ENCODE peak calls at places on chromosomes 12 and 14, in eight cellular contexts. One of them, this sample, is unnamed.
A peak's percentile ranks its signal among the peaks of the same experiment; 100 is the strongest.

GRCh38 chr12:32390572-32391219 is 8.7 kb upstream of the FGD4 start:
- DNase-seq in stimulated activated CD8-positive, alpha-beta memory T cell treated with anti-CD3 and anti-CD28 coated beads, Interleukin-12 subunit alpha, Interleukin-12 subunit beta, amount 100 ng/mL, for 1 hour: no peak
- DNase-seq in COR-L47: no peak
- DNase-seq in lung: peak; percentile 62
- DNase-seq in substantia nigra: no peak
- DNase-seq in T-helper 2 cell: no peak
- DNase-seq in CD8-positive, alpha-beta T cell: no peak
- DNase-seq in fibroblast of the aortic adventitia: peak; percentile 14
- DNase-seq in this sample: peak; percentile 43

GRCh38 chr12:98352835-98353234 is 162.6 kb upstream of the TMPO start:
- DNase-seq in T-helper 2 cell: no peak
- DNase-seq in fibroblast of the aortic adventitia: peak; percentile 18
- DNase-seq in stimulated activated CD8-positive, alpha-beta memory T cell treated with anti-CD3 and anti-CD28 coated beads, Interleukin-12 subunit alpha, Interleukin-12 subunit beta, amount 100 ng/mL, for 1 hour: no peak
- DNase-seq in CD8-positive, alpha-beta T cell: no peak
- DNase-seq in lung: no peak
- DNase-seq in COR-L47: no peak
- DNase-seq in substantia nigra: no peak
- DNase-seq in this sample: no peak

GRCh38 chr14:69666698-69667211 is 55.4 kb downstream of the SUSD6 start:
- DNase-seq in substantia nigra: no peak
- DNase-seq in T-helper 2 cell: no peak
- DNase-seq in stimulated activated CD8-positive, alpha-beta memory T cell treated with anti-CD3 and anti-CD28 coated beads, Interleukin-12 subunit alpha, Interleukin-12 subunit beta, amount 100 ng/mL, for 1 hour: no peak
- DNase-seq in COR-L47: no peak
- DNase-seq in CD8-positive, alpha-beta T cell: no peak
- DNase-seq in lung: no peak
- DNase-seq in fibroblast of the aortic adventitia: peak; percentile 83
- DNase-seq in this sample: no peak

GRCh38 chr12:4450551-4451112 is 5.0 kb upstream of the FGF6 start:
- DNase-seq in stimulated activated CD8-positive, alpha-beta memory T cell treated with anti-CD3 and anti-CD28 coated beads, Interleukin-12 subunit alpha, Interleukin-12 subunit beta, amount 100 ng/mL, for 1 hour: no peak
- DNase-seq in T-helper 2 cell: no peak
- DNase-seq in CD8-positive, alpha-beta T cell: no peak
- DNase-seq in substantia nigra: no peak
- DNase-seq in lung: no peak
- DNase-seq in COR-L47: no peak
- DNase-seq in fibroblast of the aortic adventitia: no peak
- DNase-seq in this sample: no peak

GRCh38 chr14:96421236-96421635 is 29.3 kb downstream of the AK7 start:
- DNase-seq in T-helper 2 cell: no peak
- DNase-seq in COR-L47: no peak
- DNase-seq in stimulated activated CD8-positive, alpha-beta memory T cell treated with anti-CD3 and anti-CD28 coated beads, Interleukin-12 subunit alpha, Interleukin-12 subunit beta, amount 100 ng/mL, for 1 hour: no peak
- DNase-seq in fibroblast of the aortic adventitia: no peak
- DNase-seq in CD8-positive, alpha-beta T cell: no peak
- DNase-seq in lung: no peak
- DNase-seq in substantia nigra: no peak
- DNase-seq in this sample: no peak

GRCh38 chr14:64556526-64556925 is 6.8 kb downstream of the PPP1R36 start:
- DNase-seq in lung: no peak
- DNase-seq in T-helper 2 cell: no peak
- DNase-seq in CD8-positive, alpha-beta T cell: no peak
- DNase-seq in stimulated activated CD8-positive, alpha-beta memory T cell treated with anti-CD3 and anti-CD28 coated beads, Interleukin-12 subunit alpha, Interleukin-12 subunit beta, amount 100 ng/mL, for 1 hour: no peak
- DNase-seq in substantia nigra: no peak
- DNase-seq in COR-L47: no peak
- DNase-seq in fibroblast of the aortic adventitia: peak; percentile 49
- DNase-seq in this sample: no peak

GRCh38 chr12:26271889-26272492 is 76.6 kb downstream of the SSPN start:
- DNase-seq in stimulated activated CD8-positive, alpha-beta memory T cell treated with anti-CD3 and anti-CD28 coated beads, Interleukin-12 subunit alpha, Interleukin-12 subunit beta, amount 100 ng/mL, for 1 hour: no peak
- DNase-seq in fibroblast of the aortic adventitia: peak; percentile 93
- DNase-seq in CD8-positive, alpha-beta T cell: no peak
- DNase-seq in substantia nigra: no peak
- DNase-seq in COR-L47: no peak
- DNase-seq in lung: peak; percentile 42
- DNase-seq in T-helper 2 cell: no peak
- DNase-seq in this sample: peak; percentile 81

GRCh38 chr12:39448038-39448437 is 5.1 kb upstream of the KIF21A start:
- DNase-seq in substantia nigra: no peak
- DNase-seq in lung: no peak
- DNase-seq in fibroblast of the aortic adventitia: no peak
- DNase-seq in CD8-positive, alpha-beta T cell: no peak
- DNase-seq in T-helper 2 cell: no peak
- DNase-seq in stimulated activated CD8-positive, alpha-beta memory T cell treated with anti-CD3 and anti-CD28 coated beads, Interleukin-12 subunit alpha, Interleukin-12 subunit beta, amount 100 ng/mL, for 1 hour: no peak
- DNase-seq in COR-L47: no peak
- DNase-seq in this sample: no peak

GRCh38 chr12:12560587-12561304 is 1.9 kb downstream of the DUSP16 start:
- DNase-seq in stimulated activated CD8-positive, alpha-beta memory T cell treated with anti-CD3 and anti-CD28 coated beads, Interleukin-12 subunit alpha, Interleukin-12 subunit beta, amount 100 ng/mL, for 1 hour: peak; percentile 33
- DNase-seq in COR-L47: no peak
- DNase-seq in fibroblast of the aortic adventitia: peak; percentile 65
- DNase-seq in CD8-positive, alpha-beta T cell: peak; percentile 70
- DNase-seq in T-helper 2 cell: peak; percentile 12
- DNase-seq in substantia nigra: peak; percentile 18
- DNase-seq in lung: peak; percentile 72
- DNase-seq in this sample: peak; percentile 65

GRCh38 chr12:50925342-50925651 is 27.0 kb upstream of the HIGD1C start:
- DNase-seq in lung: no peak
- DNase-seq in fibroblast of the aortic adventitia: peak; percentile 5
- DNase-seq in stimulated activated CD8-positive, alpha-beta memory T cell treated with anti-CD3 and anti-CD28 coated beads, Interleukin-12 subunit alpha, Interleukin-12 subunit beta, amount 100 ng/mL, for 1 hour: no peak
- DNase-seq in T-helper 2 cell: no peak
- DNase-seq in CD8-positive, alpha-beta T cell: no peak
- DNase-seq in substantia nigra: no peak
- DNase-seq in COR-L47: no peak
- DNase-seq in this sample: no peak

GRCh38 chr12:66776974-66777373 is 98.1 kb upstream of the GRIP1 start:
- DNase-seq in T-helper 2 cell: no peak
- DNase-seq in lung: no peak
- DNase-seq in CD8-positive, alpha-beta T cell: peak; percentile 72
- DNase-seq in fibroblast of the aortic adventitia: no peak
- DNase-seq in substantia nigra: no peak
- DNase-seq in stimulated activated CD8-positive, alpha-beta memory T cell treated with anti-CD3 and anti-CD28 coated beads, Interleukin-12 subunit alpha, Interleukin-12 subunit beta, amount 100 ng/mL, for 1 hour: peak; percentile 15
- DNase-seq in COR-L47: no peak
- DNase-seq in this sample: peak; percentile 52

GRCh38 chr12:116677202-116677651 is 60.6 kb downstream of the SPRING1 start:
- DNase-seq in lung: no peak
- DNase-seq in stimulated activated CD8-positive, alpha-beta memory T cell treated with anti-CD3 and anti-CD28 coated beads, Interleukin-12 subunit alpha, Interleukin-12 subunit beta, amount 100 ng/mL, for 1 hour: no peak
- DNase-seq in fibroblast of the aortic adventitia: no peak
- DNase-seq in T-helper 2 cell: no peak
- DNase-seq in substantia nigra: no peak
- DNase-seq in COR-L47: no peak
- DNase-seq in CD8-positive, alpha-beta T cell: no peak
- DNase-seq in this sample: peak; percentile 54

GRCh38 chr12:92593734-92594402 is 108.9 kb upstream of the PLEKHG7 start:
- DNase-seq in stimulated activated CD8-positive, alpha-beta memory T cell treated with anti-CD3 and anti-CD28 coated beads, Interleukin-12 subunit alpha, Interleukin-12 subunit beta, amount 100 ng/mL, for 1 hour: peak; percentile 68
- DNase-seq in substantia nigra: no peak
- DNase-seq in COR-L47: no peak
- DNase-seq in lung: no peak
- DNase-seq in CD8-positive, alpha-beta T cell: peak; percentile 77
- DNase-seq in fibroblast of the aortic adventitia: peak; percentile 60
- DNase-seq in T-helper 2 cell: peak; percentile 51
- DNase-seq in this sample: peak; percentile 61

GRCh38 chr14:71574976-71575375 is 357.3 kb upstream of the RGS6 start:
- DNase-seq in fibroblast of the aortic adventitia: peak; percentile 92
- DNase-seq in stimulated activated CD8-positive, alpha-beta memory T cell treated with anti-CD3 and anti-CD28 coated beads, Interleukin-12 subunit alpha, Interleukin-12 subunit beta, amount 100 ng/mL, for 1 hour: no peak
- DNase-seq in substantia nigra: no peak
- DNase-seq in CD8-positive, alpha-beta T cell: no peak
- DNase-seq in COR-L47: no peak
- DNase-seq in lung: no peak
- DNase-seq in T-helper 2 cell: no peak
- DNase-seq in this sample: no peak

GRCh38 chr12:51683763-51684357 is 92.8 kb downstream of the SCN8A start:
- DNase-seq in T-helper 2 cell: no peak
- DNase-seq in CD8-positive, alpha-beta T cell: no peak
- DNase-seq in stimulated activated CD8-positive, alpha-beta memory T cell treated with anti-CD3 and anti-CD28 coated beads, Interleukin-12 subunit alpha, Interleukin-12 subunit beta, amount 100 ng/mL, for 1 hour: no peak
- DNase-seq in COR-L47: no peak
- DNase-seq in fibroblast of the aortic adventitia: peak; percentile 86
- DNase-seq in substantia nigra: no peak
- DNase-seq in lung: no peak
- DNase-seq in this sample: no peak

GRCh38 chr12:104692335-104693218 is 235.8 kb downstream of the CHST11 start:
- DNase-seq in T-helper 2 cell: no peak
- DNase-seq in substantia nigra: no peak
- DNase-seq in stimulated activated CD8-positive, alpha-beta memory T cell treated with anti-CD3 and anti-CD28 coated beads, Interleukin-12 subunit alpha, Interleukin-12 subunit beta, amount 100 ng/mL, for 1 hour: no peak
- DNase-seq in CD8-positive, alpha-beta T cell: no peak
- DNase-seq in lung: no peak
- DNase-seq in fibroblast of the aortic adventitia: no peak
- DNase-seq in COR-L47: no peak
- DNase-seq in this sample: no peak

GRCh38 chr12:6399884-6400670 is 16.1 kb downstream of the LTBR start:
- DNase-seq in T-helper 2 cell: no peak
- DNase-seq in stimulated activated CD8-positive, alpha-beta memory T cell treated with anti-CD3 and anti-CD28 coated beads, Interleukin-12 subunit alpha, Interleukin-12 subunit beta, amount 100 ng/mL, for 1 hour: no peak
- DNase-seq in lung: no peak
- DNase-seq in fibroblast of the aortic adventitia: no peak
- DNase-seq in substantia nigra: no peak
- DNase-seq in COR-L47: no peak
- DNase-seq in CD8-positive, alpha-beta T cell: no peak
- DNase-seq in this sample: no peak

GRCh38 chr14:50943261-50943942 is 881 bp downstream of the PYGL start:
- DNase-seq in T-helper 2 cell: no peak
- DNase-seq in fibroblast of the aortic adventitia: peak; percentile 67
- DNase-seq in stimulated activated CD8-positive, alpha-beta memory T cell treated with anti-CD3 and anti-CD28 coated beads, Interleukin-12 subunit alpha, Interleukin-12 subunit beta, amount 100 ng/mL, for 1 hour: no peak
- DNase-seq in lung: peak; percentile 57
- DNase-seq in COR-L47: no peak
- DNase-seq in substantia nigra: no peak
- DNase-seq in CD8-positive, alpha-beta T cell: no peak
- DNase-seq in this sample: no peak

GRCh38 chr12:109695961-109696461 is 17.6 kb upstream of the FAM222A start:
- DNase-seq in fibroblast of the aortic adventitia: no peak
- DNase-seq in substantia nigra: peak; percentile 4
- DNase-seq in T-helper 2 cell: no peak
- DNase-seq in lung: no peak
- DNase-seq in COR-L47: no peak
- DNase-seq in stimulated activated CD8-positive, alpha-beta memory T cell treated with anti-CD3 and anti-CD28 coated beads, Interleukin-12 subunit alpha, Interleukin-12 subunit beta, amount 100 ng/mL, for 1 hour: no peak
- DNase-seq in CD8-positive, alpha-beta T cell: no peak
- DNase-seq in this sample: no peak

GRCh38 chr12:23421556-23421955 is 527.9 kb downstream of the SOX5 start:
- DNase-seq in stimulated activated CD8-positive, alpha-beta memory T cell treated with anti-CD3 and anti-CD28 coated beads, Interleukin-12 subunit alpha, Interleukin-12 subunit beta, amount 100 ng/mL, for 1 hour: no peak
- DNase-seq in CD8-positive, alpha-beta T cell: no peak
- DNase-seq in fibroblast of the aortic adventitia: no peak
- DNase-seq in lung: no peak
- DNase-seq in T-helper 2 cell: no peak
- DNase-seq in COR-L47: no peak
- DNase-seq in substantia nigra: no peak
- DNase-seq in this sample: no peak

GRCh38 chr12:38811814-38812356 is 93.5 kb downstream of the CPNE8 start:
- DNase-seq in substantia nigra: no peak
- DNase-seq in COR-L47: no peak
- DNase-seq in fibroblast of the aortic adventitia: no peak
- DNase-seq in lung: no peak
- DNase-seq in CD8-positive, alpha-beta T cell: no peak
- DNase-seq in T-helper 2 cell: no peak
- DNase-seq in stimulated activated CD8-positive, alpha-beta memory T cell treated with anti-CD3 and anti-CD28 coated beads, Interleukin-12 subunit alpha, Interleukin-12 subunit beta, amount 100 ng/mL, for 1 hour: no peak
- DNase-seq in this sample: no peak

GRCh38 chr12:63968685-63969084 is 124.2 kb downstream of the SRGAP1 start:
- DNase-seq in lung: no peak
- DNase-seq in CD8-positive, alpha-beta T cell: no peak
- DNase-seq in fibroblast of the aortic adventitia: no peak
- DNase-seq in T-helper 2 cell: no peak
- DNase-seq in stimulated activated CD8-positive, alpha-beta memory T cell treated with anti-CD3 and anti-CD28 coated beads, Interleukin-12 subunit alpha, Interleukin-12 subunit beta, amount 100 ng/mL, for 1 hour: no peak
- DNase-seq in COR-L47: no peak
- DNase-seq in substantia nigra: peak; percentile 71
- DNase-seq in this sample: no peak

GRCh38 chr14:54135804-54136280 is 179.2 kb upstream of the BMP4 start:
- DNase-seq in T-helper 2 cell: no peak
- DNase-seq in COR-L47: no peak
- DNase-seq in fibroblast of the aortic adventitia: no peak
- DNase-seq in stimulated activated CD8-positive, alpha-beta memory T cell treated with anti-CD3 and anti-CD28 coated beads, Interleukin-12 subunit alpha, Interleukin-12 subunit beta, amount 100 ng/mL, for 1 hour: no peak
- DNase-seq in substantia nigra: no peak
- DNase-seq in lung: no peak
- DNase-seq in CD8-positive, alpha-beta T cell: no peak
- DNase-seq in this sample: no peak

GRCh38 chr12:21751517-21751916 is 23.0 kb downstream of the KCNJ8 start:
- DNase-seq in stimulated activated CD8-positive, alpha-beta memory T cell treated with anti-CD3 and anti-CD28 coated beads, Interleukin-12 subunit alpha, Interleukin-12 subunit beta, amount 100 ng/mL, for 1 hour: no peak
- DNase-seq in lung: no peak
- DNase-seq in CD8-positive, alpha-beta T cell: no peak
- DNase-seq in COR-L47: no peak
- DNase-seq in T-helper 2 cell: no peak
- DNase-seq in substantia nigra: no peak
- DNase-seq in fibroblast of the aortic adventitia: peak; percentile 81
- DNase-seq in this sample: no peak

GRCh38 chr12:52361553-52361952 is 5.7 kb downstream of the KRT85 start:
- DNase-seq in COR-L47: no peak
- DNase-seq in T-helper 2 cell: no peak
- DNase-seq in substantia nigra: no peak
- DNase-seq in lung: no peak
- DNase-seq in CD8-positive, alpha-beta T cell: no peak
- DNase-seq in stimulated activated CD8-positive, alpha-beta memory T cell treated with anti-CD3 and anti-CD28 coated beads, Interleukin-12 subunit alpha, Interleukin-12 subunit beta, amount 100 ng/mL, for 1 hour: no peak
- DNase-seq in fibroblast of the aortic adventitia: no peak
- DNase-seq in this sample: no peak

GRCh38 chr14:95482967-95483842 is 33.2 kb downstream of the SYNE3 start:
- DNase-seq in substantia nigra: no peak
- DNase-seq in fibroblast of the aortic adventitia: peak; percentile 96
- DNase-seq in stimulated activated CD8-positive, alpha-beta memory T cell treated with anti-CD3 and anti-CD28 coated beads, Interleukin-12 subunit alpha, Interleukin-12 subunit beta, amount 100 ng/mL, for 1 hour: no peak
- DNase-seq in T-helper 2 cell: no peak
- DNase-seq in CD8-positive, alpha-beta T cell: no peak
- DNase-seq in COR-L47: no peak
- DNase-seq in lung: peak; percentile 61
- DNase-seq in this sample: no peak

GRCh38 chr12:6332459-6332858 is 9.4 kb downstream of the TNFRSF1A start:
- DNase-seq in T-helper 2 cell: no peak
- DNase-seq in stimulated activated CD8-positive, alpha-beta memory T cell treated with anti-CD3 and anti-CD28 coated beads, Interleukin-12 subunit alpha, Interleukin-12 subunit beta, amount 100 ng/mL, for 1 hour: no peak
- DNase-seq in substantia nigra: no peak
- DNase-seq in lung: no peak
- DNase-seq in fibroblast of the aortic adventitia: peak; percentile 77
- DNase-seq in CD8-positive, alpha-beta T cell: no peak
- DNase-seq in COR-L47: no peak
- DNase-seq in this sample: no peak

GRCh38 chr12:39581592-39581991 is 38.0 kb downstream of the ABCD2 start:
- DNase-seq in fibroblast of the aortic adventitia: no peak
- DNase-seq in COR-L47: no peak
- DNase-seq in stimulated activated CD8-positive, alpha-beta memory T cell treated with anti-CD3 and anti-CD28 coated beads, Interleukin-12 subunit alpha, Interleukin-12 subunit beta, amount 100 ng/mL, for 1 hour: no peak
- DNase-seq in T-helper 2 cell: no peak
- DNase-seq in lung: no peak
- DNase-seq in substantia nigra: no peak
- DNase-seq in CD8-positive, alpha-beta T cell: no peak
- DNase-seq in this sample: no peak

GRCh38 chr14:34053666-34054065 is 102.8 kb upstream of the EGLN3 start:
- DNase-seq in T-helper 2 cell: no peak
- DNase-seq in CD8-positive, alpha-beta T cell: no peak
- DNase-seq in stimulated activated CD8-positive, alpha-beta memory T cell treated with anti-CD3 and anti-CD28 coated beads, Interleukin-12 subunit alpha, Interleukin-12 subunit beta, amount 100 ng/mL, for 1 hour: no peak
- DNase-seq in COR-L47: no peak
- DNase-seq in lung: no peak
- DNase-seq in fibroblast of the aortic adventitia: peak; percentile 77
- DNase-seq in substantia nigra: no peak
- DNase-seq in this sample: no peak

GRCh38 chr14:93029911-93030555 is 85.7 kb downstream of the ITPK1 start:
- DNase-seq in stimulated activated CD8-positive, alpha-beta memory T cell treated with anti-CD3 and anti-CD28 coated beads, Interleukin-12 subunit alpha, Interleukin-12 subunit beta, amount 100 ng/mL, for 1 hour: no peak
- DNase-seq in CD8-positive, alpha-beta T cell: no peak
- DNase-seq in T-helper 2 cell: no peak
- DNase-seq in fibroblast of the aortic adventitia: no peak
- DNase-seq in lung: no peak
- DNase-seq in COR-L47: no peak
- DNase-seq in substantia nigra: no peak
- DNase-seq in this sample: no peak